ENCODE peak calls at places on chromosome 21, in four cellular contexts. One of them, this sample, is unnamed.

GRCh38 chr21:46226920-46227599 is 1.5 kb downstream of the LSS start:
- DNase-seq in NCI-H345: no peak
- DNase-seq in NCI-H774: no peak
- DNase-seq in stimulated activated CD4-positive, alpha-beta T cell treated with anti-CD3 and anti-CD28 coated beads, TNF-alpha, amount 100 ng/mL, for 4 hours: no peak
- DNase-seq in this sample: no peak

GRCh38 chr21:28215214-28215954 is 777.3 kb downstream of the LTN1 start:
- DNase-seq in NCI-H345: no peak
- DNase-seq in NCI-H774: no peak
- DNase-seq in stimulated activated CD4-positive, alpha-beta T cell treated with anti-CD3 and anti-CD28 coated beads, TNF-alpha, amount 100 ng/mL, for 4 hours: no peak
- DNase-seq in this sample: no peak

GRCh38 chr21:34024382-34024693 is 49.0 kb upstream of the MRPS6 start:
- DNase-seq in NCI-H345: no peak
- DNase-seq in NCI-H774: no peak
- DNase-seq in stimulated activated CD4-positive, alpha-beta T cell treated with anti-CD3 and anti-CD28 coated beads, TNF-alpha, amount 100 ng/mL, for 4 hours: no peak
- DNase-seq in this sample: no peak

GRCh38 chr21:39012314-39013230 is 170.7 kb downstream of the PSMG1 start:
- DNase-seq in NCI-H345: no peak
- DNase-seq in NCI-H774: no peak
- DNase-seq in stimulated activated CD4-positive, alpha-beta T cell treated with anti-CD3 and anti-CD28 coated beads, TNF-alpha, amount 100 ng/mL, for 4 hours: no peak
- DNase-seq in this sample: no peak

GRCh38 chr21:45990741-45991605 is 9.4 kb downstream of the COL6A1 start:
- DNase-seq in NCI-H345: no peak
- DNase-seq in NCI-H774: no peak
- DNase-seq in stimulated activated CD4-positive, alpha-beta T cell treated with anti-CD3 and anti-CD28 coated beads, TNF-alpha, amount 100 ng/mL, for 4 hours: no peak
- DNase-seq in this sample: no peak

GRCh38 chr21:44051462-44051941 is 39.4 kb downstream of the TRAPPC10 start:
- DNase-seq in NCI-H345: no peak
- DNase-seq in NCI-H774: no peak
- DNase-seq in stimulated activated CD4-positive, alpha-beta T cell treated with anti-CD3 and anti-CD28 coated beads, TNF-alpha, amount 100 ng/mL, for 4 hours: no peak
- DNase-seq in this sample: no peak

GRCh38 chr21:35309316-35309715 is 260.2 kb upstream of the RUNX1 start:
- DNase-seq in NCI-H345: no peak
- DNase-seq in NCI-H774: no peak
- DNase-seq in stimulated activated CD4-positive, alpha-beta T cell treated with anti-CD3 and anti-CD28 coated beads, TNF-alpha, amount 100 ng/mL, for 4 hours: no peak
- DNase-seq in this sample: no peak

GRCh38 chr21:41295721-41296254 is 20.8 kb upstream of the FAM3B start:
- DNase-seq in NCI-H345: no peak
- DNase-seq in NCI-H774: no peak
- DNase-seq in stimulated activated CD4-positive, alpha-beta T cell treated with anti-CD3 and anti-CD28 coated beads, TNF-alpha, amount 100 ng/mL, for 4 hours: no peak
- DNase-seq in this sample: no peak

GRCh38 chr21:34243562-34243961 is 120.2 kb upstream of the KCNE2 start:
- DNase-seq in NCI-H345: peak; percentile 20
- DNase-seq in NCI-H774: no peak
- DNase-seq in stimulated activated CD4-positive, alpha-beta T cell treated with anti-CD3 and anti-CD28 coated beads, TNF-alpha, amount 100 ng/mL, for 4 hours: no peak
- DNase-seq in this sample: peak; percentile 7

GRCh38 chr21:36966066-36966845 is at the start of gene HLCS:
- DNase-seq in NCI-H345: peak; percentile 90
- DNase-seq in NCI-H774: peak; percentile 82
- DNase-seq in stimulated activated CD4-positive, alpha-beta T cell treated with anti-CD3 and anti-CD28 coated beads, TNF-alpha, amount 100 ng/mL, for 4 hours: peak; percentile 46
- DNase-seq in this sample: peak; percentile 87

GRCh38 chr21:25589905-25590304 is 17.4 kb downstream of the MRPL39 start:
- DNase-seq in NCI-H345: no peak
- DNase-seq in NCI-H774: no peak
- DNase-seq in stimulated activated CD4-positive, alpha-beta T cell treated with anti-CD3 and anti-CD28 coated beads, TNF-alpha, amount 100 ng/mL, for 4 hours: no peak
- DNase-seq in this sample: no peak

GRCh38 chr21:44535963-44536362 is 4.0 kb downstream of the KRTAP10-1 start:
- DNase-seq in NCI-H345: no peak
- DNase-seq in NCI-H774: no peak
- DNase-seq in stimulated activated CD4-positive, alpha-beta T cell treated with anti-CD3 and anti-CD28 coated beads, TNF-alpha, amount 100 ng/mL, for 4 hours: no peak
- DNase-seq in this sample: no peak

GRCh38 chr21:35210093-35210492 is 161.0 kb upstream of the RUNX1 start:
- DNase-seq in NCI-H345: no peak
- DNase-seq in NCI-H774: no peak
- DNase-seq in stimulated activated CD4-positive, alpha-beta T cell treated with anti-CD3 and anti-CD28 coated beads, TNF-alpha, amount 100 ng/mL, for 4 hours: no peak
- DNase-seq in this sample: no peak

GRCh38 chr21:34073749-34074282 is 438 bp downstream of the MRPS6 start:
- DNase-seq in NCI-H345: peak; percentile 61
- DNase-seq in NCI-H774: no peak
- DNase-seq in stimulated activated CD4-positive, alpha-beta T cell treated with anti-CD3 and anti-CD28 coated beads, TNF-alpha, amount 100 ng/mL, for 4 hours: peak; percentile 24
- DNase-seq in this sample: peak; percentile 33

GRCh38 chr21:14607262-14607661 is 61.1 kb upstream of the SAMSN1 start:
- DNase-seq in NCI-H345: no peak
- DNase-seq in NCI-H774: no peak
- DNase-seq in stimulated activated CD4-positive, alpha-beta T cell treated with anti-CD3 and anti-CD28 coated beads, TNF-alpha, amount 100 ng/mL, for 4 hours: no peak
- DNase-seq in this sample: no peak

GRCh38 chr21:38804617-38805281 is 980 bp upstream of the ETS2 start:
- DNase-seq in NCI-H345: peak; percentile 78
- DNase-seq in NCI-H774: peak; percentile 52
- DNase-seq in stimulated activated CD4-positive, alpha-beta T cell treated with anti-CD3 and anti-CD28 coated beads, TNF-alpha, amount 100 ng/mL, for 4 hours: no peak
- DNase-seq in this sample: no peak

GRCh38 chr21:36155603-36156338 is 853 bp upstream of the DOP1B start:
- DNase-seq in NCI-H345: peak; percentile 67
- DNase-seq in NCI-H774: peak; percentile 49
- DNase-seq in stimulated activated CD4-positive, alpha-beta T cell treated with anti-CD3 and anti-CD28 coated beads, TNF-alpha, amount 100 ng/mL, for 4 hours: no peak
- DNase-seq in this sample: peak; percentile 60

This sample was measured in NCI-H146.